ENCODE peak calls at places on chromosomes 12 and 14, in nine cellular contexts. Z, L, V, G, H, O, N, J and Q are unnamed samples. For H3K27me3 and H3K36me3, the result is how much of the 10 kb centered on the place peaks cover.

GRCh38 chr12:68998036-68998435 is 65.1 kb upstream of the CPM start:
- DNase-seq in Z (no peak), L (no peak), V (no peak), G (no peak), H (no peak), O (no peak), N (no peak), J (no peak), Q (no peak)

GRCh38 chr12:5945071-5946008 is at the start of gene ANO2:
- DNase-seq in Z (no peak), L (peak), V (peak), G (no peak), H (no peak), O (peak), N (peak), J (no peak), Q (peak)

GRCh38 chr14:55373784-55374725 is 37.6 kb downstream of the ATG14 start:
- DNase-seq in Z (no peak), L (no peak), V (no peak), G (no peak), H (no peak), O (no peak), N (no peak), J (peak), Q (no peak)

GRCh38 chr14:74955229-74955999 is at the start of gene PGF:
- DNase-seq in Z (peak), L (peak), V (peak), G (no peak), H (no peak), O (peak), N (peak), J (no peak), Q (peak)

GRCh38 chr12:12506541-12506940 is 56.1 kb downstream of the DUSP16 start:
- DNase-seq in Z (no peak), L (no peak), V (no peak), G (no peak), H (no peak), O (peak), N (no peak), J (no peak), Q (no peak)

GRCh38 chr14:23669441-23669840 is 33.3 kb downstream of the DHRS2 start:
- DNase-seq in Z (no peak), L (no peak), V (no peak), G (no peak), H (no peak), O (no peak), N (no peak), J (no peak), Q (no peak)

GRCh38 chr14:75910048-75910447 is 71.7 kb downstream of the TGFB3 start:
- DNase-seq in Z (no peak), L (no peak), V (no peak), G (no peak), H (no peak), O (no peak), N (no peak), J (no peak), Q (no peak)

GRCh38 chr12:119158004-119158776 is 20.5 kb upstream of the HSPB8 start:
- DNase-seq in Z (no peak), L (no peak), V (no peak), G (no peak), H (no peak), O (no peak), N (no peak), J (no peak), Q (no peak)

GRCh38 chr14:61107148-61107641 is 126.2 kb downstream of the SLC38A6 start:
- DNase-seq in Z (peak), L (peak), V (peak), G (no peak), H (no peak), O (no peak), N (no peak), J (peak), Q (no peak)

GRCh38 chr12:27592548-27592947 is 68.5 kb downstream of the PPFIBP1 start:
- DNase-seq in Z (peak), L (no peak), V (no peak), G (no peak), H (peak), O (no peak), N (no peak), J (peak), Q (no peak)

GRCh38 chr12:8445731-8446130 is 10.0 kb upstream of the CLEC6A start:
- DNase-seq in Z (no peak), L (no peak), V (no peak), G (no peak), H (no peak), O (no peak), N (no peak), J (no peak), Q (no peak)

GRCh38 chr14:54338696-54339317 is 58.0 kb upstream of the CDKN3 start:
- DNase-seq in Z (no peak), L (peak), V (no peak), G (no peak), H (no peak), O (peak), N (no peak), J (peak), Q (no peak)

GRCh38 chr12:96014932-96015599 is 18.9 kb upstream of the HAL start:
- DNase-seq in Z (no peak), L (no peak), V (no peak), G (no peak), H (no peak), O (no peak), N (no peak), J (no peak), Q (no peak)

GRCh38 chr12:131642101-131642540 is 68.8 kb upstream of the SFSWAP start:
- DNase-seq in Z (no peak), L (no peak), V (no peak), G (no peak), H (no peak), O (no peak), N (peak), J (no peak), Q (no peak)

GRCh38 chr12:120855823-120856589 is 48.2 kb downstream of the SPPL3 start:
- DNase-seq in Z (no peak), L (no peak), V (no peak), G (no peak), H (no peak), O (no peak), N (no peak), J (no peak), Q (no peak)

GRCh38 chr12:18224745-18225144 is 36.6 kb upstream of the PIK3C2G start:
- DNase-seq in Z (no peak), L (peak), V (no peak), G (peak), H (no peak), O (peak), N (peak), J (peak), Q (no peak)

GRCh38 chr12:120041386-120042231 is 52.6 kb downstream of the BICDL1 start:
- DNase-seq in Z (no peak), L (no peak), V (no peak), G (no peak), H (no peak), O (no peak), N (no peak), J (no peak), Q (no peak)

GRCh38 chr12:5096241-5096880 is 52.7 kb downstream of the KCNA5 start:
- DNase-seq in Z (no peak), L (no peak), V (no peak), G (no peak), H (no peak), O (no peak), N (no peak), J (peak), Q (no peak)

GRCh38 chr12:31228811-31229792 is 96.8 kb downstream of the SINHCAF start:
- DNase-seq in Z (no peak), L (no peak), V (peak), G (no peak), H (no peak), O (no peak), N (no peak), J (no peak), Q (no peak)

GRCh38 chr12:111482464-111482863 is 76.7 kb downstream of the SH2B3 start:
- DNase-seq in Z (no peak), L (no peak), V (no peak), G (no peak), H (no peak), O (no peak), N (no peak), J (no peak), Q (no peak)
- TF ChIP-seq CTCF in Z (no peak), L (no peak), V (no peak), G (peak), H (no peak), O (no peak), N (no peak), J (no peak), Q (peak)

GRCh38 chr12:57216014-57216891 is at the start of gene NXPH4:
- DNase-seq in Z (no peak), L (no peak), V (peak), G (no peak), H (no peak), O (peak), N (peak), J (no peak), Q (no peak)
- H3K27me3 ChIP-seq in Z (half or more), L (under half), V (half or more), G (half or more), H (half or more), O (half or more), N (under half), J (half or more), Q (half or more)

GRCh38 chr12:46207644-46208043 is 61.2 kb downstream of the SLC38A1 start:
- DNase-seq in Z (no peak), L (no peak), V (no peak), G (no peak), H (no peak), O (no peak), N (no peak), J (no peak), Q (no peak)

GRCh38 chr12:46209165-46209564 is 59.7 kb downstream of the SLC38A1 start:
- DNase-seq in Z (no peak), L (peak), V (no peak), G (no peak), H (no peak), O (no peak), N (no peak), J (peak), Q (no peak)

GRCh38 chr12:46208370-46208769 is 60.5 kb downstream of the SLC38A1 start:
- DNase-seq in Z (no peak), L (no peak), V (no peak), G (no peak), H (no peak), O (no peak), N (no peak), J (no peak), Q (no peak)

GRCh38 chr12:46206471-46206870 is 62.4 kb downstream of the SLC38A1 start:
- DNase-seq in Z (no peak), L (no peak), V (no peak), G (no peak), H (no peak), O (no peak), N (no peak), J (no peak), Q (no peak)

GRCh38 chr12:46205293-46205692 is 63.5 kb downstream of the SLC38A1 start:
- DNase-seq in Z (no peak), L (no peak), V (no peak), G (no peak), H (no peak), O (no peak), N (no peak), J (no peak), Q (no peak)
- H3K36me3 ChIP-seq in Z (under half), L (under half), V (under half), G (half or more), H (under half), O (under half), N (half or more), J (under half), Q (under half)

GRCh38 chr12:14946162-14946561 is 7.8 kb upstream of the ERP27 start:
- DNase-seq in Z (no peak), L (no peak), V (no peak), G (no peak), H (no peak), O (no peak), N (no peak), J (no peak), Q (no peak)

GRCh38 chr12:14950421-14950820 is 11.0 kb downstream of the ARHGDIB start:
- DNase-seq in Z (no peak), L (no peak), V (no peak), G (no peak), H (no peak), O (peak), N (no peak), J (peak), Q (no peak)

GRCh38 chr12:14948672-14949071 is 10.3 kb upstream of the ERP27 start:
- DNase-seq in Z (no peak), L (peak), V (no peak), G (no peak), H (no peak), O (no peak), N (no peak), J (peak), Q (no peak)

GRCh38 chr12:14949631-14950030 is 11.3 kb upstream of the ERP27 start:
- DNase-seq in Z (no peak), L (no peak), V (no peak), G (no peak), H (no peak), O (no peak), N (no peak), J (no peak), Q (no peak)

GRCh38 chr12:14946856-14947255 is 8.5 kb upstream of the ERP27 start:
- DNase-seq in Z (no peak), L (no peak), V (no peak), G (no peak), H (no peak), O (no peak), N (no peak), J (no peak), Q (no peak)
- TF ChIP-seq CTCF in Z (no peak), L (no peak), V (no peak), G (no peak), H (no peak), O (no peak), N (no peak), J (no peak), Q (no peak)

GRCh38 chr12:52439420-52439819 is 5.2 kb upstream of the KRT75 start:
- DNase-seq in Z (no peak), L (no peak), V (no peak), G (no peak), H (no peak), O (no peak), N (no peak), J (no peak), Q (no peak)
- H3K27me3 ChIP-seq in Z (under half), L (under half), V (under half), G (under half), H (under half), O (under half), N (half or more), J (under half), Q (under half)

GRCh38 chr12:124486346-124486963 is 81.0 kb downstream of the NCOR2 start:
- DNase-seq in Z (no peak), L (no peak), V (peak), G (no peak), H (no peak), O (no peak), N (no peak), J (no peak), Q (no peak)

GRCh38 chr12:124488520-124488919 is 78.9 kb downstream of the NCOR2 start:
- DNase-seq in Z (no peak), L (no peak), V (peak), G (no peak), H (no peak), O (no peak), N (no peak), J (no peak), Q (no peak)

GRCh38 chr12:124487834-124488165 is 79.6 kb downstream of the NCOR2 start:
- DNase-seq in Z (no peak), L (no peak), V (no peak), G (no peak), H (no peak), O (no peak), N (no peak), J (no peak), Q (no peak)

GRCh38 chr12:124485371-124485770 is 82.0 kb downstream of the NCOR2 start:
- DNase-seq in Z (no peak), L (no peak), V (no peak), G (no peak), H (no peak), O (no peak), N (no peak), J (no peak), Q (no peak)

DNA sequence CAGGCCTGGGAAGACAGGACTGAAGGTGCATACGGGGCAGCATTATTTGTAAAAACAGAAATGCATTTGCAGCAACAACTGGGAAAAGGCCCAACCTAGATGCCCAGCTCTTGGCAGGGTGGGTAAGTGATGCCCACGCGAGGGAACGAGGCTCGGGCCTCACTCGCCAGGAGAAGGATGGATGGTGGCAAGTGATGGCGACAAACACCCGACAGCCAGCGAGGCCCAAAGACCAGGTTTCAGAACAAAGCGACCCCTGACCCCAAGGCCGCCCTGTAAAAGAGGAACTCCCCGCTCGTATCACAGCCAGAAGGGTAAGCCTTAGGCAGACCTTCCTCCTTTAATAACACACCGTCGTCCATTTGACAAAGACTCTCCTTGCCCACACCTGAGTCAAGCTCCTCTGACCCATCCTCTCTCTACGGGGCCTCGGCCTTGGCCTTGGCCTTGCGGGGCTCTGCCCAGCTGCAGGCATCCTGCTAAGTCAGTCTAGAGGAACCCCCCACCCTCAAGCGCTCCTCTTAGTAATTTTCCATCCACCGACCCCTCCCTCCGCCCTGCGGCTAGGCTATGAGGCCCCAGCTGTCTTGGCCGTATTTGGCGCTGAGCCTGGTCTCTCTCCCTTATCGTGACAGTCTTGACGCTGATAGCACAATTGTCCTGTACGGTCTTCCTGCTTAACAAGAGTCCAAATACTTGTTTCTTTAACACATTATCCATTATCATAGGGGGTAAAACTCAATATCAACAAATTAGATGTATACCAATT is 80.2 kb downstream of the NCOR2 start:
- DNase-seq in Z (no peak), L (no peak), V (peak), G (no peak), H (no peak), O (no peak), N (no peak), J (no peak), Q (no peak)
- H3K36me3 ChIP-seq in Z (half or more), L (under half), V (under half), G (under half), H (under half), O (under half), N (half or more), J (under half), Q (under half)

DNA sequence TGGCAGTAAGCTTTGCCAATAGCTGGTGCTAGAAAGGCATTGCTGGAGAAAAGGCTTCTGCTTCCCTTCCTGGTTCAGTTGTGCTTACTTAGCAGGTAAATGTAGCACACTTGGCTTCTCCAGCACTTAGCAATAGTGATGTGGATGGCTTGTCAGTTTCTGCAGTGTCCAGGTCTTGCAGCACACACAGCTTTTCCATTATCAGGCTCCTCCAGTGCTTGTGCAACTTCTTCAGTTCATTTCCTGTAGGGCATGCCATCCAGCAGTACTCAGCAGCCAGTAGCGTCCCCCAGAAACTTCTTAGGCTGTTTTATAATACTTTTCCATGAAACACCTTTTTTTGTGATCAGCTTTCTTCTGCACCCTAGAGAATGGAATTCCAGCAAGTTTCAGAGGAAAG is 154.6 kb downstream of the SLC6A15 start:
- DNase-seq in Z (no peak), L (no peak), V (no peak), G (no peak), H (no peak), O (no peak), N (no peak), J (peak), Q (no peak)
- TF ChIP-seq CTCF in Z (no peak), L (no peak), V (no peak), G (no peak), H (no peak), O (no peak), N (no peak), J (no peak), Q (no peak)

GRCh38 chr12:122980192-122981035 is at the start of gene ARL6IP4:
- DNase-seq in Z (no peak), L (peak), V (peak), G (no peak), H (no peak), O (peak), N (peak), J (peak), Q (peak)
- H3K27me3 ChIP-seq in Z (under half), L (under half), V (under half), G (under half), H (under half), O (under half), N (under half), J (under half), Q (under half)

DNA sequence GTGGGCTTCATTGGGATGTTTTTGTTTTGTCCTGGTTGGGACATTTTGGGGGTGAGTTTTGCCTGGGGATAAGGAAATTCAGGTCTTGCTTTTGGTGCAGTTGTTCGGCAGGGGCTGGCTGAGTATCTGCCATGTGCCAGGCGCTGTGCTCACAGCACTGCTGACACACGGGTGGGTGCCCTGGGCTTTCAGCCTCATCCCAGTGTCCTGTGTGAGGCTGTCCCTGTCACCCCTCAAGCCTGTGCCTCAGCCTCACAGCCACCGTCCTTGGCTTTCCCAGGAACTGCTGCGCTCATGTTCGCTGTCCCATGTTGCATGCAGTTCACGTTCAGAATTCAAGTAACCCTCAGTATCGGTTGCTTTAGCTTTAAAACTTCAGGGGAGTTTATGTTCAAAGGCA is 24.9 kb downstream of the XRCC3 start:
- DNase-seq in Z (no peak), L (no peak), V (no peak), G (no peak), H (no peak), O (no peak), N (no peak), J (no peak), Q (peak)
- H3K36me3 ChIP-seq in Z (half or more), L (half or more), V (under half), G (half or more), H (under half), O (under half), N (half or more), J (under half), Q (half or more)

GRCh38 chr14:105588236-105588860 is 62.0 kb downstream of the TMEM121 start:
- DNase-seq in Z (no peak), L (no peak), V (no peak), G (no peak), H (no peak), O (no peak), N (no peak), J (no peak), Q (peak)
- TF ChIP-seq CTCF in Z (no peak), L (no peak), V (no peak), G (no peak), H (no peak), O (no peak), N (no peak), J (no peak), Q (no peak)